ENCODE peak calls at places on chromosomes 11 and 22, in five cellular contexts. J is MM.1S, Y is Caco-2, P is AG04450, H is cardiac fibroblast. D is an unnamed sample.
A peak's percentile ranks its signal among the peaks of the same experiment; 100 is the strongest.

GRCh38 chr11:5364214-5364613 is 12.9 kb downstream of the OR51B6 start:
- DNase-seq in J (no peak), Y (no peak), P (peak; percentile 87), H (peak; percentile 65), D (no peak)

GRCh38 chr11:64810891-64811272 is 531 bp upstream of the MEN1 start:
- DNase-seq in J (peak; percentile 60), Y (no peak), P (no peak), H (no peak), D (no peak)

GRCh38 chr22:46338636-46339035 is 3.1 kb downstream of the TRMU start:
- DNase-seq in J (no peak), Y (no peak), P (no peak), H (no peak), D (no peak)

GRCh38 chr11:403021-403760 is 9.2 kb downstream of the PKP3 start:
- DNase-seq in J (no peak), Y (no peak), P (no peak), H (no peak), D (no peak)

GRCh38 chr11:70556884-70557741 is 158.8 kb downstream of the CTTN start:
- DNase-seq in J (no peak), Y (no peak), P (no peak), H (no peak), D (no peak)

GRCh38 chr22:22849640-22850610 is 37.7 kb upstream of the IGLL5 start:
- DNase-seq in J (no peak), Y (no peak), P (no peak), H (no peak), D (no peak)

GRCh38 chr22:48407256-48407955 is 1420.3 kb downstream of the BRD1 start:
- DNase-seq in J (no peak), Y (no peak), P (no peak), H (no peak), D (no peak)

GRCh38 chr11:74171630-74172465 is 759 bp downstream of the PPME1 start:
- DNase-seq in J (no peak), Y (no peak), P (no peak), H (peak; percentile 18), D (no peak)

GRCh38 chr11:27064086-27064485 is 23.5 kb downstream of the BBOX1 start:
- DNase-seq in J (no peak), Y (no peak), P (no peak), H (no peak), D (no peak)

GRCh38 chr11:113796663-113797259 is 17.2 kb downstream of the CLDN25 start:
- DNase-seq in J (peak; percentile 25), Y (peak; percentile 70), P (no peak), H (peak; percentile 59), D (no peak)

GRCh38 chr11:44526438-44526837 is 39.0 kb upstream of the CD82 start:
- DNase-seq in J (no peak), Y (no peak), P (no peak), H (no peak), D (no peak)

GRCh38 chr11:116885951-116886629 is 48.7 kb upstream of the APOA1 start:
- DNase-seq in J (no peak), Y (no peak), P (peak; percentile 44), H (peak; percentile 48), D (no peak)

GRCh38 chr22:44516841-44517240 is 18.8 kb upstream of the RTL6 start:
- DNase-seq in J (no peak), Y (no peak), P (no peak), H (no peak), D (no peak)

GRCh38 chr11:77525455-77526091 is 51.7 kb upstream of the PAK1 start:
- DNase-seq in J (no peak), Y (no peak), P (no peak), H (no peak), D (no peak)

GRCh38 chr22:26679003-26679629 is 21.7 kb downstream of the MIAT start:
- DNase-seq in J (peak; percentile 70), Y (peak; percentile 79), P (peak; percentile 46), H (peak; percentile 84), D (no peak)

GRCh38 chr11:72208281-72208680 is 8.3 kb upstream of the FOLR2 start:
- DNase-seq in J (no peak), Y (no peak), P (no peak), H (no peak), D (no peak)

GRCh38 chr11:120391854-120392253 is 55.6 kb downstream of the ARHGEF12 start:
- DNase-seq in J (no peak), Y (no peak), P (no peak), H (no peak), D (no peak)

GRCh38 chr11:61766353-61766841 is 14.0 kb downstream of the MYRF start:
- DNase-seq in J (no peak), Y (no peak), P (peak; percentile 69), H (no peak), D (no peak)

GRCh38 chr11:76683496-76684095 is 13.0 kb upstream of the LRRC32 start:
- DNase-seq in J (no peak), Y (no peak), P (no peak), H (no peak), D (no peak)

GRCh38 chr22:39382410-39382809 is 17.2 kb upstream of the TAB1 start:
- DNase-seq in J (no peak), Y (no peak), P (no peak), H (no peak), D (no peak)

GRCh38 chr11:2575611-2576051 is 124.2 kb downstream of the KCNQ1OT1 start:
- DNase-seq in J (no peak), Y (no peak), P (no peak), H (no peak), D (no peak)

GRCh38 chr22:38249803-38250641 is 22.8 kb downstream of the TMEM184B start:
- DNase-seq in J (no peak), Y (no peak), P (no peak), H (no peak), D (no peak)

GRCh38 chr11:762421-763072 is 14.7 kb downstream of the GATD1 start:
- DNase-seq in J (no peak), Y (peak; percentile 58), P (no peak), H (peak; percentile 69), D (no peak)

GRCh38 chr11:68598816-68599653 is 85.3 kb upstream of the GAL start:
- DNase-seq in J (no peak), Y (no peak), P (no peak), H (peak; percentile 5), D (no peak)

GRCh38 chr22:30829901-30830550 is 135.4 kb downstream of the OSBP2 start:
- DNase-seq in J (no peak), Y (no peak), P (peak; percentile 68), H (peak; percentile 86), D (no peak)

GRCh38 chr11:118211006-118211405 is 13.8 kb downstream of the JAML start:
- DNase-seq in J (no peak), Y (no peak), P (no peak), H (peak; percentile 48), D (no peak)

GRCh38 chr11:76453248-76453647 is 8.4 kb downstream of the EMSY start:
- DNase-seq in J (no peak), Y (peak; percentile 13), P (no peak), H (no peak), D (no peak)

GRCh38 chr11:44005076-44005800 is 42.5 kb upstream of the ACCSL start:
- DNase-seq in J (peak; percentile 8), Y (no peak), P (no peak), H (no peak), D (no peak)

GRCh38 chr11:19790831-19791552 is 78.4 kb downstream of the NAV2 start:
- DNase-seq in J (no peak), Y (no peak), P (no peak), H (no peak), D (no peak)

GRCh38 chr11:11400635-11401232 is 47.7 kb upstream of the CSNK2A3 start:
- DNase-seq in J (no peak), Y (peak; percentile 30), P (no peak), H (no peak), D (no peak)
- TF ChIP-seq CTCF in J (no peak), Y (peak; percentile 17), P (no peak), H (no peak), D (peak; percentile 30)

DNA sequence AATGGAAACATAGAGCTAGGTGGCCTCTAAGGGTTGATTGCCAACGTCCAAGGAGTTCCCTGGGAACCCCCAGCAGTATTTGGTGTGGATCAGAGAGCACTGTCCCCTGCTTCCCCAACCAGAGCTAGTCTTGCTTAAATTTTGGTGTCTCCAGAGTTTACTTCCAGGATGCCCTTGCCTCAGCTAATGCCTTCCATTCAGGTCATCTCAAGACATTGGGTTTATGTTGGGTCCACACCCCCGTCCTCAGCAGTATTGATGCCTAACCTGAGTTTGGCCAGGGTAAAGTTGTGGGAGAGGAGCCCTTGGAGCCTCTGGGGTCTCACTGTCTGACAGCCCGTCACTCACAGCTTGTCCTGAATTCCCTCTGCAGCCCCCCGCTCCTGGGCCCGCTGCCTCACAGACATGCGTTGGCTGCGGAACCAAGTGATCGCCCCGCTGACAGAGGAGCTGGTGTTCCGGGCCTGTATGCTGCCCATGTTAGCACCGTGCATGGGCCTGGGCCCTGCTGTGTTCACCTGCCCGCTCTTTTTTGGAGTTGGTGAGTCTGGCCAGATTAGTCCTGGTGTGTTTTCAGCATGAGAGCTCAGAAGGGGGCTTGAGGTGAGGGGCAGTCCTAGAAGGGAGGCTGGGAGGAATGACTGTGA is 1.4 kb downstream of the RCE1 start:
- DNase-seq in J (no peak), Y (no peak), P (no peak), H (no peak), D (no peak)
- H3K4me3 ChIP-seq in J (peak overlapping the region; percentile 100), Y (peak overlapping the region; percentile 89), P (peak overlapping the region; percentile 100), H (peak overlapping the region; percentile 99), D (peak overlapping the region; percentile 65)

GRCh38 chr11:22780914-22781593 is 48.5 kb downstream of the SVIP start:
- DNase-seq in J (peak; percentile 37), Y (no peak), P (no peak), H (no peak), D (peak; percentile 29)

GRCh38 chr11:22775248-22775647 is 54.4 kb downstream of the SVIP start:
- DNase-seq in J (no peak), Y (no peak), P (no peak), H (no peak), D (no peak)

GRCh38 chr11:22779850-22780249 is 49.8 kb downstream of the SVIP start:
- DNase-seq in J (no peak), Y (no peak), P (no peak), H (no peak), D (no peak)

GRCh38 chr11:22774716-22775115 is 54.9 kb downstream of the SVIP start:
- DNase-seq in J (peak; percentile 31), Y (no peak), P (no peak), H (no peak), D (no peak)

GRCh38 chr11:22778642-22779041 is 51.0 kb downstream of the SVIP start:
- DNase-seq in J (peak; percentile 22), Y (no peak), P (no peak), H (no peak), D (no peak)
- TF ChIP-seq CTCF in J (peak; percentile 35), Y (no peak), P (no peak), H (no peak), D (no peak)

DNA sequence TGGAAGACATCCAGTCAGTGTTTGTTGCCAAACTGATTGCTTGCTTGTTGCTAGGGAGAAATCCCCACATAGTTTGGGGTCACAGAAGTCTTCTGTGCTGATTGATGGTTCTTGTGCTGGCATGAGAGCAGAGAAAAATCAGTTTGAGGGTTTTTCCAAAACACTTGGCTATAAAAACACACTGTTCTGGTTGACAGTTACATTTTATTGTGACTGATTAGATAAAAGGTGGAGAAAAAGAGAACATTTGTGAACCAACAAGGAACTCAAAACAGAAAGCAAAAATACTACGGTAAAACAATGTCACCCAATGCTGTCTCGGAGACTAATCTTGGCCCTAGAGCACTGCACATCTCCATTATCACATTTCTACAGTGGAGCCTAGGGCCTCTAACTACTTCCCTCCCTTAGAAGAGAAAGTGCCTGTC is 14.4 kb upstream of the EIF4G2 start:
- DNase-seq in J (no peak), Y (no peak), P (no peak), H (no peak), D (no peak)
- H3K4me3 ChIP-seq in J (no peak overlapping the region), Y (no peak overlapping the region), P (no peak overlapping the region), H (no peak overlapping the region), D (no peak overlapping the region)